ENCODE peak calls at places on chromosomes 4 and X, in five cellular contexts. E, R, B, X and K are unnamed samples.

GRCh38 chr4:10571896-10572295 is 112.7 kb downstream of the CLNK start:
- DNase-seq in E (peak; percentile 16), R (no peak), B (peak; percentile 20), X (no peak), K (no peak)

GRCh38 chrX:2342281-2342688 is 158.5 kb downstream of the DHRSX start:
- DNase-seq in E (no peak), R (no peak), B (peak; percentile 32), X (no peak), K (no peak)

GRCh38 chrX:53268173-53268572 is 13.2 kb downstream of the IQSEC2 start:
- DNase-seq in E (no peak), R (no peak), B (peak; percentile 80), X (no peak), K (peak; percentile 68)

GRCh38 chrX:48938721-48939416 is 18.5 kb downstream of the OTUD5 start:
- DNase-seq in E (no peak), R (no peak), B (no peak), X (no peak), K (no peak)

GRCh38 chrX:10608099-10608498 is 12.3 kb downstream of the MID1 start:
- DNase-seq in E (peak; percentile 66), R (no peak), B (no peak), X (no peak), K (peak; percentile 25)

GRCh38 chrX:103533428-103534216 is 14.3 kb upstream of the RAB40A start:
- DNase-seq in E (peak; percentile 51), R (no peak), B (peak; percentile 55), X (peak; percentile 34), K (peak; percentile 74)

GRCh38 chr4:38837849-38838248 is 18.8 kb downstream of the TLR6 start:
- DNase-seq in E (peak; percentile 59), R (peak; percentile 58), B (peak; percentile 57), X (no peak), K (peak; percentile 29)

GRCh38 chr4:152100378-152101201 is 339.8 kb upstream of the GATB start:
- DNase-seq in E (no peak), R (no peak), B (peak; percentile 37), X (no peak), K (peak; percentile 24)

GRCh38 chr4:139633661-139634060 is 32.0 kb upstream of the MGST2 start:
- DNase-seq in E (peak; percentile 53), R (no peak), B (no peak), X (peak; percentile 36), K (peak; percentile 55)

GRCh38 chr4:155745984-155746383 is 12.8 kb upstream of the GUCY1B1 start:
- DNase-seq in E (peak; percentile 78), R (no peak), B (no peak), X (peak; percentile 72), K (no peak)

GRCh38 chrX:2692221-2693122 is 1.4 kb downstream of the CD99 start:
- DNase-seq in E (peak; percentile 70), R (no peak), B (no peak), X (peak; percentile 17), K (peak; percentile 38)

GRCh38 chrX:103442536-103442901 is 66.2 kb downstream of the BEX3 start:
- DNase-seq in E (peak; percentile 47), R (no peak), B (peak; percentile 82), X (no peak), K (peak; percentile 79)

GRCh38 chr4:113837397-113837796 is 75.9 kb upstream of the CAMK2D start:
- DNase-seq in E (peak; percentile 94), R (peak; percentile 42), B (peak; percentile 86), X (peak; percentile 76), K (peak; percentile 81)

GRCh38 chrX:93932471-93933220 is 258.6 kb downstream of the FAM133A start:
- DNase-seq in E (no peak), R (no peak), B (no peak), X (no peak), K (peak; percentile 31)

GRCh38 chrX:71615954-71616353 is 2.4 kb downstream of the CXCR3 start:
- DNase-seq in E (no peak), R (no peak), B (no peak), X (no peak), K (no peak)

GRCh38 chr4:112138538-112138937 is 6.7 kb upstream of the FAM241A start:
- DNase-seq in E (no peak), R (no peak), B (no peak), X (no peak), K (no peak)

GRCh38 chrX:4225086-4225485 is 511.6 kb upstream of the PRKX start:
- DNase-seq in E (no peak), R (peak; percentile 66), B (no peak), X (no peak), K (no peak)

GRCh38 chr4:114076865-114077264 is 97.4 kb upstream of the ARSJ start:
- DNase-seq in E (peak; percentile 40), R (no peak), B (peak; percentile 40), X (no peak), K (peak; percentile 22)

GRCh38 chr4:39435875-39436563 is 22.7 kb downstream of the RPL9 start:
- DNase-seq in E (no peak), R (no peak), B (no peak), X (no peak), K (no peak)

GRCh38 chr4:158020175-158020574 is 152.7 kb downstream of the GASK1B start:
- DNase-seq in E (peak; percentile 84), R (no peak), B (peak; percentile 82), X (peak; percentile 48), K (peak; percentile 75)

GRCh38 chrX:53239474-53239873 is 14.5 kb upstream of the KDM5C start:
- DNase-seq in E (no peak), R (no peak), B (no peak), X (no peak), K (peak; percentile 10)

GRCh38 chrX:2498781-2499302 is 1.9 kb downstream of the DHRSX start:
- DNase-seq in E (peak; percentile 58), R (no peak), B (no peak), X (peak; percentile 31), K (no peak)

GRCh38 chrX:56796641-56797395 is 67.8 kb downstream of the NBDY start:
- DNase-seq in E (no peak), R (no peak), B (no peak), X (no peak), K (no peak)

GRCh38 chrX:153816821-153817220 is 13.5 kb downstream of the PDZD4 start:
- DNase-seq in E (no peak), R (no peak), B (no peak), X (no peak), K (no peak)